ENCODE peak calls at places on chromosomes 7 and 10, in seven cellular contexts. D, J, A, G, I, X and K are unnamed samples.

GRCh38 chr7:19327011-19327410 is 181.8 kb upstream of the FERD3L start:
- DNase-seq in D (no peak), J (no peak), A (no peak), G (no peak), I (peak; percentile 50), X (no peak), K (no peak)

GRCh38 chr7:47651355-47652317 is 69.7 kb upstream of the TNS3 start:
- DNase-seq in D (no peak), J (no peak), A (no peak), G (no peak), I (peak; percentile 98), X (no peak), K (no peak)

GRCh38 chr10:11373626-11374310 is 237.7 kb downstream of the USP6NL start:
- DNase-seq in D (peak; percentile 15), J (no peak), A (no peak), G (no peak), I (no peak), X (no peak), K (no peak)

GRCh38 chr7:37040330-37040729 is 316.0 kb upstream of the AOAH start:
- DNase-seq in D (no peak), J (no peak), A (no peak), G (no peak), I (peak; percentile 29), X (no peak), K (no peak)

GRCh38 chr7:157996359-157997079 is 591.1 kb downstream of the PTPRN2 start:
- DNase-seq in D (no peak), J (no peak), A (no peak), G (no peak), I (no peak), X (no peak), K (no peak)

GRCh38 chr10:57661206-57661605 is 606.5 kb downstream of the IPMK start:
- DNase-seq in D (no peak), J (no peak), A (no peak), G (no peak), I (no peak), X (no peak), K (no peak)

GRCh38 chr10:23158370-23158769 is 33.7 kb upstream of the PTF1A start:
- DNase-seq in D (peak; percentile 85), J (no peak), A (peak; percentile 66), G (peak; percentile 80), I (peak; percentile 74), X (peak; percentile 55), K (no peak)

GRCh38 chr10:132139526-132139925 is 47.2 kb upstream of the DPYSL4 start:
- DNase-seq in D (no peak), J (peak; percentile 54), A (no peak), G (no peak), I (no peak), X (no peak), K (no peak)

GRCh38 chr10:5665380-5666323 is 743 bp downstream of the ASB13 start:
- DNase-seq in D (peak; percentile 49), J (no peak), A (peak; percentile 40), G (peak; percentile 41), I (no peak), X (peak; percentile 28), K (no peak)

GRCh38 chr10:68560201-68560915 is at the start of gene TET1:
- DNase-seq in D (peak; percentile 92), J (peak; percentile 79), A (peak; percentile 45), G (peak; percentile 75), I (peak; percentile 75), X (peak; percentile 64), K (no peak)

GRCh38 chr7:89593125-89593524 is 561.1 kb upstream of the STEAP1 start:
- DNase-seq in D (no peak), J (no peak), A (no peak), G (no peak), I (no peak), X (no peak), K (no peak)

GRCh38 chr10:130018253-130018652 is 54.2 kb upstream of the EBF3 start:
- DNase-seq in D (no peak), J (no peak), A (no peak), G (peak; percentile 40), I (no peak), X (no peak), K (no peak)

GRCh38 chr7:42193457-42194111 is 43.4 kb downstream of the GLI3 start:
- DNase-seq in D (no peak), J (no peak), A (no peak), G (no peak), I (peak; percentile 39), X (no peak), K (no peak)

GRCh38 chr7:12796397-12797136 is 109.1 kb downstream of the ARL4A start:
- DNase-seq in D (peak; percentile 24), J (no peak), A (no peak), G (no peak), I (no peak), X (no peak), K (no peak)

GRCh38 chr10:516766-517165 is 172.7 kb downstream of the DIP2C start:
- DNase-seq in D (no peak), J (peak; percentile 55), A (no peak), G (no peak), I (no peak), X (no peak), K (no peak)

GRCh38 chr10:114538544-114538906 is 119.5 kb downstream of the ABLIM1 start:
- DNase-seq in D (peak; percentile 67), J (no peak), A (no peak), G (no peak), I (no peak), X (no peak), K (no peak)

GRCh38 chr10:82313401-82313800 is 438.4 kb downstream of the NRG3 start:
- DNase-seq in D (no peak), J (no peak), A (no peak), G (no peak), I (no peak), X (no peak), K (no peak)

GRCh38 chr10:118475214-118475613 is 120.2 kb downstream of the PRLHR start:
- DNase-seq in D (no peak), J (no peak), A (no peak), G (no peak), I (no peak), X (no peak), K (no peak)

GRCh38 chr7:100157334-100158228 is 942 bp downstream of the TRAPPC14 start:
- DNase-seq in D (peak; percentile 36), J (peak; percentile 74), A (peak; percentile 37), G (peak; percentile 72), I (peak; percentile 64), X (peak; percentile 85), K (peak; percentile 31)

GRCh38 chr7:135991906-135992305 is 14.7 kb upstream of the MTPN start:
- DNase-seq in D (no peak), J (no peak), A (no peak), G (no peak), I (no peak), X (no peak), K (no peak)

GRCh38 chr7:4017081-4017480 is 665.0 kb upstream of the FOXK1 start:
- DNase-seq in D (no peak), J (no peak), A (no peak), G (no peak), I (no peak), X (no peak), K (no peak)

GRCh38 chr7:4014649-4015048 is 667.4 kb upstream of the FOXK1 start:
- DNase-seq in D (no peak), J (no peak), A (no peak), G (no peak), I (no peak), X (no peak), K (no peak)

GRCh38 chr7:4017785-4018184 is 664.3 kb upstream of the FOXK1 start:
- DNase-seq in D (no peak), J (no peak), A (no peak), G (no peak), I (no peak), X (no peak), K (no peak)

GRCh38 chr7:4015371-4015770 is 666.7 kb upstream of the FOXK1 start:
- DNase-seq in D (no peak), J (no peak), A (no peak), G (no peak), I (no peak), X (no peak), K (no peak)

GRCh38 chr7:4015996-4016395 is 666.1 kb upstream of the FOXK1 start:
- DNase-seq in D (no peak), J (no peak), A (no peak), G (no peak), I (no peak), X (no peak), K (no peak)
- H3K27ac ChIP-seq in D (no peak overlapping the region), J (no peak overlapping the region), A (no peak overlapping the region), G (no peak overlapping the region), I (no peak overlapping the region), X (no peak overlapping the region), K (no peak overlapping the region)

GRCh38 chr7:2100278-2101205 is 132.2 kb downstream of the MAD1L1 start:
- DNase-seq in D (no peak), J (no peak), A (peak; percentile 25), G (peak; percentile 35), I (no peak), X (peak; percentile 58), K (no peak)
- H3K27ac ChIP-seq in D (no peak overlapping the region), J (no peak overlapping the region), A (no peak overlapping the region), G (no peak overlapping the region), I (no peak overlapping the region), X (no peak overlapping the region), K (no peak overlapping the region)

GRCh38 chr7:140176811-140177702 is at the start of gene KDM7A:
- DNase-seq in D (peak; percentile 97), J (peak; percentile 95), A (peak; percentile 93), G (peak; percentile 98), I (peak; percentile 91), X (peak; percentile 81), K (peak; percentile 36)

GRCh38 chr7:140174217-140174616 is 2.6 kb downstream of the KDM7A start:
- DNase-seq in D (no peak), J (no peak), A (no peak), G (no peak), I (no peak), X (no peak), K (no peak)

GRCh38 chr7:140179339-140179738 is 2.6 kb upstream of the KDM7A start:
- DNase-seq in D (no peak), J (no peak), A (no peak), G (no peak), I (no peak), X (no peak), K (no peak)

GRCh38 chr7:140175221-140176218 is 1.3 kb downstream of the KDM7A start:
- DNase-seq in D (peak; percentile 92), J (peak; percentile 97), A (peak; percentile 89), G (peak; percentile 95), I (peak; percentile 95), X (peak; percentile 96), K (peak; percentile 93)

DNA sequence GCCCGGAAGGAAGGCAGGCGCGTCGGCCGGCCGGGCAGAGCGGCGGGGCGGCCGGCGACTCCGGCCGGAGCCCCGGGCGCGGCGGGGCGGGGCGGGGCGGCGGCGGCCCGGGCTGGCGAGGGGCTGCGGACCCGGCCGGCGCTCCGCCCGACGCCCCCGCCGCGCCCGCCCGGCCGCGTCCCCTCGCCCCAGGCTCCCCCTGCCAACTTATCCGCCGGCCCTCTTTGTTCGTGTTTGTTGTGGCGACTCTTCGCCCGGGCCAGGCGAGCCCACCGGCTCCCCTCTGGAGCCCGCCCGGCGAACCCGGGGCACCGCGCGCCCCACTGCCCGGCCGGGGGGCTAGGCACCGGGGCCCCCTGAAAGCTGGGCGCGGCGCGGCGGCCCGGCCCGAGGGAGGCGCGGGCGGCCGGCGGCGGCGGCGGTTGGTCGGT is 497 bp downstream of the KDM7A start:
- DNase-seq in D (peak; percentile 58), J (no peak), A (no peak), G (peak; percentile 58), I (no peak), X (no peak), K (no peak)
- H3K27ac ChIP-seq in D (no peak overlapping the region), J (peak overlapping the region; percentile 95), A (peak overlapping the region; percentile 91), G (peak overlapping the region; percentile 90), I (peak overlapping the region; percentile 80), X (peak overlapping the region; percentile 81), K (peak overlapping the region; percentile 96)

GRCh38 chr10:31774928-31775668 is 153.5 kb downstream of the ARHGAP12 start:
- DNase-seq in D (peak; percentile 58), J (no peak), A (no peak), G (no peak), I (no peak), X (no peak), K (no peak)
- H3K27ac ChIP-seq in D (peak overlapping the region; percentile 96), J (peak overlapping the region; percentile 45), A (no peak overlapping the region), G (peak overlapping the region; percentile 80), I (no peak overlapping the region), X (no peak overlapping the region), K (no peak overlapping the region)